ENCODE peak calls at places on chromosome 11, in nine cellular contexts. K, S, L, T, X, H, G, I and A are unnamed samples.

GRCh38 chr11:130068546-130068985 is 1.1 kb upstream of the APLP2 start:
- DNase-seq in G (no peak), K (no peak), T (no peak), S (no peak), X (no peak), H (no peak), I (no peak), L (no peak), A (no peak)

GRCh38 chr11:64134963-64135362 is 30.9 kb downstream of the MACROD1 start:
- DNase-seq in S (no peak), I (no peak), K (no peak), G (no peak), T (no peak), H (no peak), X (no peak), L (no peak), A (no peak)

GRCh38 chr11:67302571-67303131 is 679 bp upstream of the SSH3 start:
- DNase-seq in S (no peak), K (no peak), H (peak), T (no peak), L (no peak), X (no peak), G (no peak), I (no peak), A (peak)

GRCh38 chr11:1553808-1554594 is 18.1 kb downstream of the DUSP8 start:
- DNase-seq in I (no peak), X (no peak), H (peak), T (no peak), S (no peak), K (no peak), L (no peak), G (no peak), A (no peak)

GRCh38 chr11:59429924-59430516 is 3.8 kb upstream of the OR5A2 start:
- DNase-seq in T (peak), L (peak), X (peak), I (no peak), K (peak), H (peak), S (no peak), G (peak), A (peak)

GRCh38 chr11:62796281-62796680 is 4.5 kb upstream of the TMEM223 start:
- DNase-seq in T (no peak), I (no peak), L (no peak), X (no peak), K (no peak), H (no peak), G (no peak), S (no peak), A (no peak)

GRCh38 chr11:65215441-65216076 is 33.8 kb downstream of the CAPN1 start:
- DNase-seq in H (no peak), X (no peak), T (no peak), L (no peak), G (peak), S (no peak), I (no peak), K (no peak), A (no peak)

GRCh38 chr11:106473089-106473722 is 395.7 kb downstream of the AASDHPPT start:
- DNase-seq in H (no peak), S (no peak), X (no peak), K (no peak), T (no peak), G (no peak), L (no peak), I (no peak), A (no peak)

GRCh38 chr11:67439321-67440228 is 2.1 kb upstream of the PTPRCAP start:
- DNase-seq in T (no peak), S (no peak), H (no peak), G (no peak), I (no peak), X (no peak), K (no peak), L (no peak), A (peak)